ENCODE peak calls at places on chromosomes 7 and 10, in six cellular contexts. R is A673, C is M059J, V is Ammon's horn, P is AG08395, U is amniotic epithelial cell. Q is an unnamed sample.

GRCh38 chr10:73899401-73899780 is 11.5 kb upstream of the PLAU start:
- DNase-seq in U (peak), V (no peak), R (no peak), P (peak), C (peak), Q (peak)

GRCh38 chr7:64515330-64515729 is 47.5 kb downstream of the ZNF680 start:
- DNase-seq in R (no peak), V (no peak), U (no peak), P (no peak), C (peak), Q (peak)

GRCh38 chr10:11178606-11179221 is 161.0 kb downstream of the CELF2 start:
- DNase-seq in P (peak), V (peak), U (peak), R (no peak), C (peak), Q (peak)

GRCh38 chr7:40469481-40469880 is 334.7 kb downstream of the SUGCT start:
- DNase-seq in C (peak), V (no peak), P (peak), R (no peak), U (peak), Q (peak)

GRCh38 chr7:155144371-155144770 is 74.2 kb downstream of the HTR5A start:
- DNase-seq in R (no peak), U (no peak), V (no peak), P (no peak), C (no peak), Q (no peak)

GRCh38 chr7:142412551-142413193 is 154.8 kb upstream of the PRSS58 start:
- DNase-seq in U (peak), P (peak), V (peak), C (peak), R (peak), Q (peak)

GRCh38 chr10:121873236-121873635 is 54.6 kb downstream of the ATE1 start:
- DNase-seq in C (peak), U (peak), R (peak), V (no peak), P (no peak), Q (no peak)

GRCh38 chr10:11002485-11002884 is 15.2 kb upstream of the CELF2 start:
- DNase-seq in C (no peak), P (no peak), U (no peak), R (no peak), V (no peak), Q (no peak)

GRCh38 chr7:44235582-44236332 is 35.0 kb downstream of the YKT6 start:
- DNase-seq in V (peak), C (peak), R (no peak), P (no peak), U (no peak), Q (no peak)

GRCh38 chr10:96513686-96514551 is at the start of gene TLL2:
- DNase-seq in C (peak), P (peak), U (peak), R (peak), V (peak), Q (peak)

GRCh38 chr10:137031-137430 is 1.8 kb downstream of the ZMYND11 start:
- DNase-seq in U (no peak), P (peak), R (peak), C (peak), V (no peak), Q (peak)

GRCh38 chr10:8043569-8044306 is 10.8 kb upstream of the GATA3 start:
- DNase-seq in R (peak), C (no peak), V (no peak), P (no peak), U (no peak), Q (no peak)

GRCh38 chr7:102433319-102434038 is at the start of gene ORAI2:
- DNase-seq in C (peak), P (peak), U (peak), R (peak), V (peak), Q (peak)

GRCh38 chr7:84613411-84613810 is 418.8 kb upstream of the SEMA3A start:
- DNase-seq in R (no peak), P (no peak), V (no peak), U (no peak), C (no peak), Q (no peak)

GRCh38 chr10:133039823-133040704 is 47.7 kb upstream of the ADGRA1 start:
- DNase-seq in P (no peak), R (no peak), C (no peak), V (no peak), U (no peak), Q (peak)

GRCh38 chr10:52752801-52753437 is 19.7 kb downstream of the MBL2 start:
- DNase-seq in C (no peak), P (no peak), V (no peak), R (no peak), U (no peak), Q (no peak)